ENCODE peak calls at places on chromosomes 12 and 14, in five cellular contexts. L is Peyer's patch, Q is gastrocnemius medialis, H is AG04450, D is colonic mucosa. K is an unnamed sample.

GRCh38 chr14:57068511-57068910 is 200.2 kb downstream of the EXOC5 start:
- DNase-seq in Q (no peak), H (no peak), L (no peak), D (no peak), K (no peak)

GRCh38 chr12:94874086-94874985 is 129.2 kb downstream of the NDUFA12 start:
- DNase-seq in D (no peak), Q (no peak), H (no peak), L (no peak), K (no peak)

GRCh38 chr12:117872521-117873169 is 96.1 kb downstream of the KSR2 start:
- DNase-seq in D (no peak), L (no peak), Q (no peak), H (no peak), K (no peak)

GRCh38 chr12:94266390-94266789 is 118.0 kb downstream of the PLXNC1 start:
- DNase-seq in H (no peak), Q (no peak), L (no peak), D (no peak), K (no peak)

GRCh38 chr14:96987771-96988170 is 190.6 kb downstream of the VRK1 start:
- DNase-seq in H (no peak), Q (no peak), D (no peak), L (no peak), K (no peak)

GRCh38 chr12:74264692-74265091 is 272.9 kb upstream of the ATXN7L3B start:
- DNase-seq in D (no peak), L (no peak), H (no peak), Q (no peak), K (no peak)

GRCh38 chr12:5665615-5666014 is 233.7 kb downstream of the NTF3 start:
- DNase-seq in H (no peak), L (no peak), D (no peak), Q (no peak), K (peak)

GRCh38 chr12:12837025-12837872 is 24.1 kb downstream of the DDX47 start:
- DNase-seq in D (peak), Q (no peak), H (peak), L (no peak), K (no peak)

GRCh38 chr12:80939231-80939950 is 1.7 kb upstream of the LIN7A start:
- DNase-seq in D (no peak), H (no peak), L (no peak), Q (no peak), K (no peak)

GRCh38 chr14:45253754-45254300 is 825 bp upstream of the MIS18BP1 start:
- DNase-seq in D (peak), L (no peak), Q (peak), H (no peak), K (no peak)

GRCh38 chr14:100476012-100476822 is 111.0 kb downstream of the BEGAIN start:
- DNase-seq in D (peak), Q (peak), H (peak), L (no peak), K (no peak)

GRCh38 chr12:31655792-31656191 is 3.7 kb upstream of the ETFBKMT start:
- DNase-seq in L (no peak), Q (no peak), H (no peak), D (no peak), K (no peak)

GRCh38 chr12:132886529-132887477 is 602 bp downstream of the CHFR start:
- DNase-seq in H (no peak), D (peak), L (no peak), Q (no peak), K (no peak)

DNA sequence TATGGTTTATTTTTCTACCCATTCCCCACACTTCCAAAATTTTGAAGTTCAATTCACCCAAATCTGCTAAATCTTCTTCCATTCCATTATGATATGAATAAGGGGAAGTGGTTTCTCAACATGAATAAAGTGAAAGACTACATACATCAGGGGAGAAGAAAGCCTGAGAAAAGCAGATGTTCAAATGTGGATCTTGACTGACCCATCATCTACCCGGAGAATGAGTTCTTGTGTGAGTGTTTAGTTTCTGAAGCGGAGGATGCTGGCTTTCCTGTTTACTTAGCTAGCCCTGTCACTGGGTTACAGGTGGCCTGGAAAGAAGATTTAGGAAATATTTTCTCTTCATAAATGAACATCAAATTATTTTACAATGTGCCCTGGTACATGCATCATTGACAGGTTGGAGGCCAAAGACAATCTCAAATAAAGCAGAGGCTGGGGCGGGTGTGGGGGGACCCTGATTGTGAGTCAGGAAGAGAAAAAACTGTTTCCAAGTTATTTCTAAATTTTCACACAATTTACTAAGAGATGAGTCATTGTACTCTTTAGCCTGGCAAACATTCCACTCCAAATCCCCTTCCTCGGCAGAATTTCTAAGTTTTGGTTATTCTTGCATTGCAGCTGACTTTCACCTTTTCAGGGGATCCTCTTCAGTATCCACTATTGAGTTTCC is 135.6 kb downstream of the SLC25A21 start:
- DNase-seq in H (peak), D (no peak), L (no peak), Q (no peak), K (no peak)
- H3K4me3 ChIP-seq in H (no peak), D (no peak), L (no peak), Q (no peak), K (no peak)

GRCh38 chr14:82872494-82872893 is 1338.8 kb upstream of the SEL1L start:
- DNase-seq in L (no peak), H (no peak), Q (no peak), D (no peak), K (no peak)
- TF ChIP-seq CTCF in L (no peak), H (peak), Q (no peak), D (no peak), K (no peak)

DNA sequence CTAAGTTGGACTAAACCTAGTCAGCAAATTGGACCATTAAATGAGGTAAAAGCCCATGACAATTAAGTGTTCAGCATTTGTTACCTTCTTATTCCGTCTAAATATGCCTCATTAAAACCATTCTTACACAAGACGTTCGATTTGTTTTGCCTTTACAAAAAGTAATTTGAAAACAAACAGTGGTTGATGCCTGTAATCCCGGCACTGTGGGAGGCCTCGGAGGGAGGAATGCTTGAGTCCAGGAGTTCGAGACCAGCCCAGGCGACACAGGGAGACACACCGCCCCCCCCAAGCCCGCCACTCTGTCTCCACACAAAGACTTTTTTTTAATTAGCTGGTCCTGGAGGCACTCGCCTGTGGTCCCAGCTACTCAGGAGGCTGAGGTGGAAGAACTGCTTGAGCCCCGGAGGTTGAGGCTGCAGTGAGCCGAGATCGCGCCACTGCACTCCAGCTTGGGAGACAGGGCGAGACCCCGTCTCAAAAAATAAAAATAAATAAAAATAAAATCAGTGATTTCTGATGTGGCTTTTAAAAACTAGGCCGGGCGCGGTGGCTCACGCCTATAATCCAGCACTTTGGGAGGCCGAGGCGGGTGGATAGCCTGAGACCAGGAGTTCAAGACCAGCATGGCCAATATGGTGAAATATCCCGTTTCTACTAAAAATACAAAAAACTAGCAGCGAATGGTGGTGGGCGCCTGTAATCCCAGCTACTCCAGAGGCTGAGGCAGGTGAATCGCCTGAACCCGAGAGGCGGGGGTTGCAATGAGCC is 856 bp upstream of the EIF4B start:
- DNase-seq in Q (peak), L (no peak), D (no peak), H (no peak), K (no peak)
- H3K4me3 ChIP-seq in Q (peak), L (peak), D (peak), H (peak), K (peak)

GRCh38 chr14:37251778-37252177 is 54.0 kb downstream of the MIPOL1 start:
- DNase-seq in D (no peak), L (no peak), Q (no peak), H (no peak), K (no peak)
- TF ChIP-seq CTCF in D (no peak), L (peak), Q (no peak), H (no peak), K (no peak)

GRCh38 chr14:74462993-74463392 is 30.1 kb downstream of the NPC2 start:
- DNase-seq in D (no peak), Q (no peak), H (no peak), L (no peak), K (no peak)
- H3K4me3 ChIP-seq in D (no peak), Q (no peak), H (no peak), L (no peak), K (no peak)